ENCODE peak calls at places on chromosomes 7 and 10, in four cellular contexts. F is AG08395; L is stimulated activated CD4-positive, alpha-beta T cell treated with anti-CD3 and anti-CD28 coated beads, Interleukin-2, amount 100 ng/mL, for 24 hours; R is G401. A is an unnamed sample.

GRCh38 chr10:119268871-119269506 is 61.6 kb downstream of the GRK5 start:
- DNase-seq in F (no peak), L (peak; percentile 37), R (no peak), A (no peak)

GRCh38 chr7:6530626-6531491 is 20.4 kb downstream of the GRID2IP start:
- DNase-seq in F (no peak), L (peak; percentile 71), R (peak; percentile 43), A (no peak)

GRCh38 chr7:52669031-52669430 is 366.4 kb upstream of the POM121L12 start:
- DNase-seq in F (no peak), L (no peak), R (no peak), A (no peak)

GRCh38 chr10:53699231-53699630 is 926.6 kb upstream of the MBL2 start:
- DNase-seq in F (no peak), L (no peak), R (no peak), A (no peak)

GRCh38 chr10:101285519-101286070 is 56.3 kb upstream of the LBX1 start:
- DNase-seq in F (no peak), L (no peak), R (no peak), A (no peak)

GRCh38 chr10:59971915-59972314 is 65.6 kb upstream of the CCDC6 start:
- DNase-seq in F (peak; percentile 16), L (no peak), R (no peak), A (peak; percentile 26)

GRCh38 chr10:4733150-4733842 is 92.7 kb upstream of the AKR1E2 start:
- DNase-seq in F (no peak), L (no peak), R (no peak), A (no peak)

GRCh38 chr7:119900996-119901395 is 372.0 kb upstream of the KCND2 start:
- DNase-seq in F (no peak), L (no peak), R (no peak), A (peak; percentile 39)

GRCh38 chr7:20220824-20221547 is 3.8 kb upstream of the MACC1 start:
- DNase-seq in F (peak; percentile 83), L (no peak), R (peak; percentile 3), A (no peak)

GRCh38 chr10:128072941-128073615 is 53.1 kb downstream of the MKI67 start:
- DNase-seq in F (no peak), L (no peak), R (no peak), A (no peak)

A was measured in pons.